ENCODE peak calls at places on chromosomes 1 and 21, in five cellular contexts. One of them, this sample, is unnamed.

GRCh38 chr1:41907446-41907845 is 11.3 kb downstream of the HIVEP3 start:
- DNase-seq in NCI-H1694: no peak
- DNase-seq in activated CD4-positive, alpha-beta T cell treated with anti-CD3 and anti-CD28 coated beads, Interleukin-2, amount 50 U/mL, for 1 hour: no peak
- DNase-seq in mesenteric fat pad: no peak
- DNase-seq in stimulated activated CD8-positive, alpha-beta memory T cell treated with anti-CD3 and anti-CD28 coated beads, Interleukin-4, amount 100 ng/mL, for 24 hours: no peak
- DNase-seq in this sample: no peak

GRCh38 chr1:226891846-226892533 is 21.6 kb downstream of the PSEN2 start:
- DNase-seq in activated CD4-positive, alpha-beta T cell treated with anti-CD3 and anti-CD28 coated beads, Interleukin-2, amount 50 U/mL, for 1 hour: no peak
- DNase-seq in mesenteric fat pad: no peak
- DNase-seq in NCI-H1694: no peak
- DNase-seq in stimulated activated CD8-positive, alpha-beta memory T cell treated with anti-CD3 and anti-CD28 coated beads, Interleukin-4, amount 100 ng/mL, for 24 hours: no peak
- DNase-seq in this sample: no peak

GRCh38 chr1:220990417-220991337 is 111.4 kb downstream of the HLX start:
- DNase-seq in stimulated activated CD8-positive, alpha-beta memory T cell treated with anti-CD3 and anti-CD28 coated beads, Interleukin-4, amount 100 ng/mL, for 24 hours: no peak
- DNase-seq in NCI-H1694: no peak
- DNase-seq in mesenteric fat pad: no peak
- DNase-seq in activated CD4-positive, alpha-beta T cell treated with anti-CD3 and anti-CD28 coated beads, Interleukin-2, amount 50 U/mL, for 1 hour: no peak
- DNase-seq in this sample: no peak

GRCh38 chr1:235078927-235079381 is 49.7 kb downstream of the TOMM20 start:
- DNase-seq in activated CD4-positive, alpha-beta T cell treated with anti-CD3 and anti-CD28 coated beads, Interleukin-2, amount 50 U/mL, for 1 hour: no peak
- DNase-seq in mesenteric fat pad: no peak
- DNase-seq in stimulated activated CD8-positive, alpha-beta memory T cell treated with anti-CD3 and anti-CD28 coated beads, Interleukin-4, amount 100 ng/mL, for 24 hours: no peak
- DNase-seq in NCI-H1694: no peak
- DNase-seq in this sample: no peak

GRCh38 chr1:212860713-212861581 is 2.9 kb downstream of the FLVCR1 start:
- DNase-seq in stimulated activated CD8-positive, alpha-beta memory T cell treated with anti-CD3 and anti-CD28 coated beads, Interleukin-4, amount 100 ng/mL, for 24 hours: no peak
- DNase-seq in NCI-H1694: no peak
- DNase-seq in mesenteric fat pad: no peak
- DNase-seq in activated CD4-positive, alpha-beta T cell treated with anti-CD3 and anti-CD28 coated beads, Interleukin-2, amount 50 U/mL, for 1 hour: no peak
- DNase-seq in this sample: no peak

GRCh38 chr21:28235169-28235892 is 757.3 kb downstream of the LTN1 start:
- DNase-seq in mesenteric fat pad: no peak
- DNase-seq in activated CD4-positive, alpha-beta T cell treated with anti-CD3 and anti-CD28 coated beads, Interleukin-2, amount 50 U/mL, for 1 hour: no peak
- DNase-seq in stimulated activated CD8-positive, alpha-beta memory T cell treated with anti-CD3 and anti-CD28 coated beads, Interleukin-4, amount 100 ng/mL, for 24 hours: no peak
- DNase-seq in NCI-H1694: no peak
- DNase-seq in this sample: no peak

GRCh38 chr1:93051961-93052360 is 27.1 kb upstream of the MTF2 start:
- DNase-seq in activated CD4-positive, alpha-beta T cell treated with anti-CD3 and anti-CD28 coated beads, Interleukin-2, amount 50 U/mL, for 1 hour: no peak
- DNase-seq in stimulated activated CD8-positive, alpha-beta memory T cell treated with anti-CD3 and anti-CD28 coated beads, Interleukin-4, amount 100 ng/mL, for 24 hours: no peak
- DNase-seq in mesenteric fat pad: no peak
- DNase-seq in NCI-H1694: no peak
- DNase-seq in this sample: no peak

GRCh38 chr21:32422064-32422463 is 9.6 kb downstream of the EVA1C start:
- DNase-seq in mesenteric fat pad: no peak
- DNase-seq in NCI-H1694: no peak
- DNase-seq in stimulated activated CD8-positive, alpha-beta memory T cell treated with anti-CD3 and anti-CD28 coated beads, Interleukin-4, amount 100 ng/mL, for 24 hours: no peak
- DNase-seq in activated CD4-positive, alpha-beta T cell treated with anti-CD3 and anti-CD28 coated beads, Interleukin-2, amount 50 U/mL, for 1 hour: no peak
- DNase-seq in this sample: no peak

GRCh38 chr1:108512239-108513071 is 47.4 kb upstream of the EEIG2 start:
- DNase-seq in mesenteric fat pad: no peak
- DNase-seq in stimulated activated CD8-positive, alpha-beta memory T cell treated with anti-CD3 and anti-CD28 coated beads, Interleukin-4, amount 100 ng/mL, for 24 hours: no peak
- DNase-seq in NCI-H1694: peak
- DNase-seq in activated CD4-positive, alpha-beta T cell treated with anti-CD3 and anti-CD28 coated beads, Interleukin-2, amount 50 U/mL, for 1 hour: no peak
- DNase-seq in this sample: no peak

GRCh38 chr1:183630748-183631147 is 4.8 kb downstream of the ARPC5 start:
- DNase-seq in stimulated activated CD8-positive, alpha-beta memory T cell treated with anti-CD3 and anti-CD28 coated beads, Interleukin-4, amount 100 ng/mL, for 24 hours: no peak
- DNase-seq in NCI-H1694: no peak
- DNase-seq in mesenteric fat pad: no peak
- DNase-seq in activated CD4-positive, alpha-beta T cell treated with anti-CD3 and anti-CD28 coated beads, Interleukin-2, amount 50 U/mL, for 1 hour: no peak
- DNase-seq in this sample: no peak

GRCh38 chr1:152539901-152540300 is 25.6 kb downstream of the CRCT1 start:
- DNase-seq in mesenteric fat pad: no peak
- DNase-seq in stimulated activated CD8-positive, alpha-beta memory T cell treated with anti-CD3 and anti-CD28 coated beads, Interleukin-4, amount 100 ng/mL, for 24 hours: no peak
- DNase-seq in NCI-H1694: no peak
- DNase-seq in activated CD4-positive, alpha-beta T cell treated with anti-CD3 and anti-CD28 coated beads, Interleukin-2, amount 50 U/mL, for 1 hour: no peak
- DNase-seq in this sample: no peak

GRCh38 chr1:26171084-26172072 is at the start of gene ZNF593OS:
- DNase-seq in stimulated activated CD8-positive, alpha-beta memory T cell treated with anti-CD3 and anti-CD28 coated beads, Interleukin-4, amount 100 ng/mL, for 24 hours: no peak
- DNase-seq in mesenteric fat pad: no peak
- DNase-seq in NCI-H1694: no peak
- DNase-seq in activated CD4-positive, alpha-beta T cell treated with anti-CD3 and anti-CD28 coated beads, Interleukin-2, amount 50 U/mL, for 1 hour: no peak
- DNase-seq in this sample: no peak

GRCh38 chr1:205748398-205749093 is 1.4 kb downstream of the NUCKS1 start:
- DNase-seq in mesenteric fat pad: no peak
- DNase-seq in NCI-H1694: peak
- DNase-seq in activated CD4-positive, alpha-beta T cell treated with anti-CD3 and anti-CD28 coated beads, Interleukin-2, amount 50 U/mL, for 1 hour: no peak
- DNase-seq in stimulated activated CD8-positive, alpha-beta memory T cell treated with anti-CD3 and anti-CD28 coated beads, Interleukin-4, amount 100 ng/mL, for 24 hours: no peak
- DNase-seq in this sample: no peak